ENCODE peak calls at places on chromosomes 7 and 10, in five cellular contexts. One of them, this sample, is unnamed. For H3K4me1, the result is how much of the 10 kb centered on the place peaks cover.

GRCh38 chr10:75651452-75651851 is 220.0 kb downstream of the LRMDA start:
- DNase-seq in heart left ventricle: no peak
- DNase-seq in HepG2: peak
- DNase-seq in suprapubic skin: no peak
- DNase-seq in A549: peak
- DNase-seq in this sample: no peak

GRCh38 chr10:71666607-71667373 is 52.8 kb downstream of the C10orf105 start:
- DNase-seq in heart left ventricle: no peak
- DNase-seq in suprapubic skin: no peak
- DNase-seq in A549: no peak
- DNase-seq in HepG2: no peak
- DNase-seq in this sample: no peak

GRCh38 chr10:19316204-19316870 is 267.7 kb downstream of the MALRD1 start:
- DNase-seq in A549: no peak
- DNase-seq in heart left ventricle: no peak
- DNase-seq in HepG2: no peak
- DNase-seq in suprapubic skin: no peak
- DNase-seq in this sample: no peak

GRCh38 chr10:97080051-97080776 is 105.5 kb downstream of the SLIT1 start:
- DNase-seq in A549: no peak
- DNase-seq in HepG2: no peak
- DNase-seq in suprapubic skin: no peak
- DNase-seq in heart left ventricle: no peak
- DNase-seq in this sample: no peak

GRCh38 chr10:14723052-14723689 is 51.5 kb downstream of the FAM107B start:
- DNase-seq in suprapubic skin: no peak
- DNase-seq in HepG2: no peak
- DNase-seq in heart left ventricle: no peak
- DNase-seq in A549: no peak
- DNase-seq in this sample: no peak

GRCh38 chr10:60942604-60943269 is 1.2 kb downstream of the RHOBTB1 start:
- DNase-seq in suprapubic skin: peak
- DNase-seq in HepG2: no peak
- DNase-seq in A549: peak
- DNase-seq in heart left ventricle: peak
- DNase-seq in this sample: peak

GRCh38 chr7:70498633-70499032 is 633.3 kb upstream of the GALNT17 start:
- DNase-seq in heart left ventricle: no peak
- DNase-seq in A549: no peak
- DNase-seq in suprapubic skin: no peak
- DNase-seq in HepG2: no peak
- DNase-seq in this sample: no peak

GRCh38 chr10:37146443-37146842 is 21.0 kb downstream of the ANKRD30A start:
- DNase-seq in suprapubic skin: no peak
- DNase-seq in A549: peak
- DNase-seq in HepG2: peak
- DNase-seq in heart left ventricle: no peak
- DNase-seq in this sample: no peak

GRCh38 chr7:45709168-45710034 is 135.2 kb downstream of the ADCY1 start:
- DNase-seq in HepG2: no peak
- DNase-seq in A549: no peak
- DNase-seq in heart left ventricle: peak
- DNase-seq in suprapubic skin: peak
- DNase-seq in this sample: peak

GRCh38 chr10:128360783-128361182 is 234.6 kb upstream of the MKI67 start:
- DNase-seq in HepG2: no peak
- DNase-seq in suprapubic skin: no peak
- DNase-seq in A549: no peak
- DNase-seq in heart left ventricle: no peak
- DNase-seq in this sample: no peak
- H3K4me1 ChIP-seq in HepG2: under half
- H3K4me1 ChIP-seq in suprapubic skin: under half
- H3K4me1 ChIP-seq in A549: under half
- H3K4me1 ChIP-seq in heart left ventricle: under half
- H3K4me1 ChIP-seq in this sample: under half

DNA sequence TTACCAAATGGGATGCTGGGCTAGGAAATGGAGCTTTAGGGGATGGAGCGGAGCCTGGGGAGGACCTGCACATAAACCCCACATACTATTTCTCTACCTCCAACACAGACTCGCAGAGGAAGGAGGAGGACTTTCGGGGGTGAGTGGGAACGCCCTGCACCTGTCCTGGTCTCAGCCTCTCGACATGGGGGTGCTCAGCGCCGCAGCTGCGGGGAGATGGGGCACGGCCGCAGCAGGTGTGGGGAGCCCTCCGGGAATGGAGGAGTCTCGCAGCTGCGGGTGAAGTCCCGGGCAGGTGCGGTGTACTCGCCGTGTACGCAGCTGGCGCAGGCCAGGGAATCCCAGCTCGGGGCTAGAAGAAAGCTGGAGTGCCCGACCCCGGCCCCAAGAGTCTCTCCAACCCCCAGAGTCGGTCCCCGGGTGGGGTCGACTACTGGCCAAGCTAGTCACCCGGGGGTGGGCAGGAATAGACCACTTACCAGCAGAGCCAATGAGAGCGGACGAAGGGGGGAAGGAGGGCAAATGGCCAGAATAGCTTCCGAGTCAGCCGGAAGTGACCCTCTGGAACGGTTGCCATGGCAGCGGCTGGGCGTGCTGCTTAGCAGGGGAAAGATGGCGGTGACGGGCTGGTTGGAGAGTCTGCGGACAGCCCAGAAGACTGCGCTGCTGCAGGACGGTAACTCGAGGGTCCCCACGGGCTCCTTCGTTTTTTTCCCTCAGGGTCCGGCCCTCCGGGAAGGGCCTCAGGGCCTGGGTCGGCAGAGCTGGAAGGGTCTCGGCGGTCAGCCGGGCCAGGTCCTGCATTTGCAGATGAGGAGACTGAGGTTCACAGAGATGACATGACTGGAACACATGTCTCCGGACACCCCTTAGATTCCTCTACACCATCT is at the start of the genes DPCD and POLL:
- DNase-seq in A549: peak
- DNase-seq in HepG2: peak
- DNase-seq in heart left ventricle: peak
- DNase-seq in suprapubic skin: peak
- DNase-seq in this sample: peak
- TF ChIP-seq POLR2A in A549: peak
- TF ChIP-seq POLR2A in HepG2: peak
- TF ChIP-seq POLR2A in heart left ventricle: no peak
- TF ChIP-seq POLR2A in suprapubic skin: no peak
- TF ChIP-seq POLR2A in this sample: no peak

GRCh38 chr7:145151651-145152050 is 315.8 kb upstream of the TPK1 start:
- DNase-seq in heart left ventricle: no peak
- DNase-seq in A549: no peak
- DNase-seq in HepG2: no peak
- DNase-seq in suprapubic skin: no peak
- DNase-seq in this sample: no peak
- H3K4me1 ChIP-seq in heart left ventricle: under half
- H3K4me1 ChIP-seq in A549: under half
- H3K4me1 ChIP-seq in HepG2: under half
- H3K4me1 ChIP-seq in suprapubic skin: under half
- H3K4me1 ChIP-seq in this sample: under half

GRCh38 chr10:68829494-68829893 is 2.2 kb downstream of the STOX1 start:
- DNase-seq in suprapubic skin: no peak
- DNase-seq in A549: no peak
- DNase-seq in HepG2: no peak
- DNase-seq in heart left ventricle: no peak
- DNase-seq in this sample: no peak
- TF ChIP-seq POLR2A in suprapubic skin: no peak
- TF ChIP-seq POLR2A in A549: no peak
- TF ChIP-seq POLR2A in HepG2: no peak
- TF ChIP-seq POLR2A in heart left ventricle: no peak
- TF ChIP-seq POLR2A in this sample: no peak

GRCh38 chr7:102039706-102040105 is 222.3 kb downstream of the CUX1 start:
- DNase-seq in heart left ventricle: no peak
- DNase-seq in suprapubic skin: no peak
- DNase-seq in A549: no peak
- DNase-seq in HepG2: no peak
- DNase-seq in this sample: no peak
- H3K4me1 ChIP-seq in heart left ventricle: under half
- H3K4me1 ChIP-seq in suprapubic skin: under half
- H3K4me1 ChIP-seq in A549: under half
- H3K4me1 ChIP-seq in HepG2: under half
- H3K4me1 ChIP-seq in this sample: under half

DNA sequence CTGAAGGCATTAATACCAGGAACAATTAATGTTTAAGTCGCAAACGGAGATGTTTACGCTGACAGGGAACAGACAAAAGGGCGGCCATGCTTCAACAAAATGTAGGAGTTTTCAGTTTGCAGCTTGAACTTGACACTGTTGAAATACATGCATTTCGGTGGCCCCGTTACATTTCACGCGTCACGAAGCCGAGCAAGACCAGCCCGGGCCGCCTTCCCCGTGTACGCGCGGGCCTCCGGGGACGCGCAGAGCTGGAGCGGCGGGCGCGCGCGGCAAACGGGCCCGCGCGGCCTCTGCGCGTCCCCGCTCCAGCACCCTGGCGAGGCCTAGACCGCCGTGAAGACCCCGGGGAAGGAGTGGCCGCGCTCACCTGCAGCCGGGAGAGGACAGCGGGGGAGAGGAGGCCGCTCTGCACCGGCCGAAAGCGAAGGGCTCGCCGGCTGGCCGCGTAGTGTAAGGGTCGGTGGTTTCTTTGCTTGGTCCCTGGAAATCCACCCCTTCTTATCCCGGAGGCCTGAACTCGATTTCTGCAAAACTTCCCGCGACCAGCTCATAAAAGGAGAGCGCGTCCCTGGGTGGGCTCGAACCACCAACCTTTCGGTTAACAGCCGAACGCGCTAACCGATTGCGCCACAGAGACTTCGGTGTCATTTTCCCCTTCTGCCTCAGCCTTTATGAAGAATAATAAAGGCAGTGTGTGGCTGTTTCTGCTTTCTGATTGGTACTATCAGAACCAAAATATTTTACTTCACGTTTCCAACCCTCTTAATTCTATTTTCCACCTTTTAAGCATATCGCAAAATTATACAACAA is 11.3 kb upstream of the EBLN1 start:
- DNase-seq in A549: peak
- DNase-seq in HepG2: peak
- DNase-seq in suprapubic skin: peak
- DNase-seq in heart left ventricle: peak
- DNase-seq in this sample: peak
- TF ChIP-seq POLR2A in A549: peak
- TF ChIP-seq POLR2A in HepG2: no peak
- TF ChIP-seq POLR2A in suprapubic skin: peak
- TF ChIP-seq POLR2A in heart left ventricle: no peak
- TF ChIP-seq POLR2A in this sample: peak

DNA sequence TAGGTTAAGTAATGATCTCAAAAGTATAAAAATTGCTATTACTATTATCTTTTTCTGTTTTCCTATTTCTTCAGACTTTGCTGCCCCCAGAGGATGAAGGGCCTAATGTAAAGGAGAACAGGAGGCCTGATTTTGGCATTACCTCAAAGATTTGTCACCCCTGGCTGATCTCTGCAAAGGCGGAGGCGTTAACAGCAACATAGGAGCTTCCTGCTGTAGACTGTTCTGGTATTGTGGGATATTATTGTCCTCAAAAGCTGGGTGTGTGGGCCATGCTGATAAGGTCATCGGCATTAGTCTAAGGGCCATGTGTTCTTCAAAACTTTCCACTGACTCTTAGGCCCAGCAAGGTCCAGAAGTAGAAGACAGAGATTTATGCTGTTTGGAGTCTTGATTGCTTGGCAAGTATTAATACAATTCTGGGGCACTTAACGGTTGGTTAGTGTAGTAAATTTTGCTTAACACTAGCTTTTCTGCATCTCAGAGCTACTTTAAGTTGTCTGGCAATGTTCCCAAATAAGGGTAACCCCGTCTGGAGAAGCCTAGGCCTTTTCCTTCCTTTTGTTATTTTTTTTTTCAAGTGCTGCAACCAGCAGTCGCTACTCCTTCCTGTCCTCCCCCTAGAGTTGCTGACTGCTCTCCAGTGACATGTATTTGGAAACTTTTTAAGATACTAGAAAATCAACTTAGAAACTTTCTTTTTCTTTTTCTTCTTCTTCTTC is 14.0 kb upstream of the ENTPD1 start:
- DNase-seq in heart left ventricle: peak
- DNase-seq in suprapubic skin: no peak
- DNase-seq in HepG2: no peak
- DNase-seq in A549: no peak
- DNase-seq in this sample: peak
- H3K4me1 ChIP-seq in heart left ventricle: under half
- H3K4me1 ChIP-seq in suprapubic skin: under half
- H3K4me1 ChIP-seq in HepG2: under half
- H3K4me1 ChIP-seq in A549: under half
- H3K4me1 ChIP-seq in this sample: under half

GRCh38 chr7:20219446-20220292 is 2.5 kb upstream of the MACC1 start:
- DNase-seq in suprapubic skin: peak
- DNase-seq in heart left ventricle: peak
- DNase-seq in HepG2: peak
- DNase-seq in A549: peak
- DNase-seq in this sample: peak

GRCh38 chr7:20220293-20220755 is 3.1 kb upstream of the MACC1 start:
- DNase-seq in A549: no peak
- DNase-seq in heart left ventricle: no peak
- DNase-seq in suprapubic skin: no peak
- DNase-seq in HepG2: no peak
- DNase-seq in this sample: no peak

GRCh38 chr7:20217193-20217948 is at the start of gene MACC1:
- DNase-seq in heart left ventricle: peak
- DNase-seq in A549: no peak
- DNase-seq in HepG2: no peak
- DNase-seq in suprapubic skin: no peak
- DNase-seq in this sample: no peak

GRCh38 chr7:20218261-20218660 is 1.1 kb upstream of the MACC1 start:
- DNase-seq in suprapubic skin: no peak
- DNase-seq in HepG2: peak
- DNase-seq in heart left ventricle: no peak
- DNase-seq in A549: no peak
- DNase-seq in this sample: no peak

GRCh38 chr7:20219062-20219445 is 1.9 kb upstream of the MACC1 start:
- DNase-seq in suprapubic skin: no peak
- DNase-seq in heart left ventricle: no peak
- DNase-seq in HepG2: no peak
- DNase-seq in A549: no peak
- DNase-seq in this sample: no peak
- TF ChIP-seq POLR2A in suprapubic skin: no peak
- TF ChIP-seq POLR2A in heart left ventricle: no peak
- TF ChIP-seq POLR2A in HepG2: no peak
- TF ChIP-seq POLR2A in A549: no peak
- TF ChIP-seq POLR2A in this sample: no peak

GRCh38 chr7:94421711-94422110 is 27.0 kb downstream of the COL1A2 start:
- DNase-seq in suprapubic skin: no peak
- DNase-seq in HepG2: no peak
- DNase-seq in heart left ventricle: no peak
- DNase-seq in A549: no peak
- DNase-seq in this sample: no peak

GRCh38 chr7:94418851-94419250 is 24.2 kb downstream of the COL1A2 start:
- DNase-seq in A549: no peak
- DNase-seq in heart left ventricle: no peak
- DNase-seq in suprapubic skin: no peak
- DNase-seq in HepG2: no peak
- DNase-seq in this sample: no peak

GRCh38 chr7:94422136-94422535 is 27.4 kb downstream of the COL1A2 start:
- DNase-seq in A549: no peak
- DNase-seq in suprapubic skin: no peak
- DNase-seq in heart left ventricle: no peak
- DNase-seq in HepG2: no peak
- DNase-seq in this sample: no peak

GRCh38 chr7:94417921-94418320 is 23.2 kb downstream of the COL1A2 start:
- DNase-seq in suprapubic skin: no peak
- DNase-seq in heart left ventricle: no peak
- DNase-seq in HepG2: no peak
- DNase-seq in A549: no peak
- DNase-seq in this sample: no peak

GRCh38 chr7:94420321-94420720 is 25.6 kb downstream of the COL1A2 start:
- DNase-seq in heart left ventricle: no peak
- DNase-seq in HepG2: no peak
- DNase-seq in suprapubic skin: no peak
- DNase-seq in A549: no peak
- DNase-seq in this sample: no peak
- H3K4me1 ChIP-seq in heart left ventricle: under half
- H3K4me1 ChIP-seq in HepG2: under half
- H3K4me1 ChIP-seq in suprapubic skin: under half
- H3K4me1 ChIP-seq in A549: under half
- H3K4me1 ChIP-seq in this sample: under half